ENCODE peak calls at places on chromosomes 6 and 20, in four cellular contexts. T is SK-N-SH, W is fibroblast of pulmonary artery, U is neural progenitor cell. V is an unnamed sample.

GRCh38 chr6:170164271-170164900 is 126.5 kb downstream of the DLL1 start:
- DNase-seq in T (no peak), U (no peak), W (no peak), V (no peak)

GRCh38 chr20:31923388-31924271 is 28.2 kb downstream of the PDRG1 start:
- DNase-seq in T (peak), U (peak), W (peak), V (no peak)

GRCh38 chr20:57548177-57549058 is 12.5 kb upstream of the PCK1 start:
- DNase-seq in U (no peak), T (no peak), W (no peak), V (no peak)

GRCh38 chr20:59163641-59164530 is at the start of gene ZNF831:
- DNase-seq in W (no peak), T (no peak), U (no peak), V (no peak)

GRCh38 chr6:4909063-4909645 is 94.7 kb downstream of the RPP40 start:
- DNase-seq in T (no peak), U (no peak), W (no peak), V (no peak)

GRCh38 chr20:50982372-50982771 is 23.8 kb downstream of the MOCS3 start:
- DNase-seq in U (no peak), T (no peak), W (peak), V (peak)

GRCh38 chr6:57432162-57432561 is 114.7 kb downstream of the PRIM2 start:
- DNase-seq in W (peak), U (no peak), T (no peak), V (peak)

GRCh38 chr20:9392892-9393857 is 121.2 kb upstream of the LAMP5 start:
- DNase-seq in T (peak), U (peak), W (peak), V (peak)

GRCh38 chr20:36827541-36828279 is 48.2 kb upstream of the TLDC2 start:
- DNase-seq in T (no peak), W (no peak), U (no peak), V (no peak)

GRCh38 chr6:75210885-75211739 is 5.3 kb upstream of the COL12A1 start:
- DNase-seq in U (peak), W (peak), T (peak), V (peak)

GRCh38 chr6:52994789-52995078 is 350 bp downstream of the GSTA4 start:
- DNase-seq in T (peak), W (peak), U (no peak), V (no peak)

GRCh38 chr6:25927721-25928359 is 2.7 kb downstream of the SLC17A2 start:
- DNase-seq in T (no peak), W (peak), U (no peak), V (peak)

GRCh38 chr20:36591854-36592641 is 13.5 kb upstream of the RAB5IF start:
- DNase-seq in T (peak), W (peak), U (peak), V (peak)

GRCh38 chr6:170295519-170296422 is 4.9 kb upstream of the DLL1 start:
- DNase-seq in U (peak), W (no peak), T (peak), V (no peak)

GRCh38 chr20:62376112-62377063 is 9.3 kb upstream of the LAMA5 start:
- DNase-seq in U (peak), T (no peak), W (peak), V (peak)

GRCh38 chr6:122749451-122750050 is 30.0 kb upstream of the FABP7 start:
- DNase-seq in U (no peak), T (no peak), W (no peak), V (no peak)

GRCh38 chr6:340991-341827 is 48.9 kb downstream of the DUSP22 start:
- DNase-seq in U (no peak), T (no peak), W (no peak), V (no peak)

GRCh38 chr20:61127311-61128044 is 124.6 kb upstream of the CDH4 start:
- DNase-seq in U (no peak), W (peak), T (no peak), V (peak)

GRCh38 chr6:99350573-99350972 is 1.1 kb upstream of the FAXC start:
- DNase-seq in T (no peak), U (peak), W (no peak), V (no peak)

GRCh38 chr6:2911171-2911570 is 8.1 kb upstream of the SERPINB9 start:
- DNase-seq in U (no peak), W (no peak), T (no peak), V (no peak)

GRCh38 chr20:53829086-53829703 is 235.6 kb upstream of the ZNF217 start:
- DNase-seq in W (peak), T (no peak), U (no peak), V (peak)

GRCh38 chr20:32191873-32192272 is 15.7 kb downstream of the PLAGL2 start:
- DNase-seq in W (peak), T (no peak), U (no peak), V (no peak)

GRCh38 chr20:43564993-43565757 is 6.3 kb downstream of the SGK2 start:
- DNase-seq in W (no peak), U (no peak), T (no peak), V (no peak)

GRCh38 chr20:10761232-10761631 is 87.4 kb upstream of the JAG1 start:
- DNase-seq in W (peak), T (no peak), U (no peak), V (peak)

GRCh38 chr6:21188505-21189223 is 404.9 kb upstream of the SOX4 start:
- DNase-seq in T (no peak), U (no peak), W (no peak), V (no peak)

GRCh38 chr6:150409576-150410066 is 40.8 kb downstream of the IYD start:
- DNase-seq in T (no peak), W (peak), U (no peak), V (no peak)

GRCh38 chr6:83047065-83047754 is 18.4 kb downstream of the UBE3D start:
- DNase-seq in T (no peak), U (peak), W (no peak), V (no peak)

GRCh38 chr6:149473080-149474052 is 11.4 kb downstream of the ZC3H12D start:
- DNase-seq in U (peak), W (no peak), T (no peak), V (no peak)

GRCh38 chr6:148251286-148251685 is 91.4 kb upstream of the SASH1 start:
- DNase-seq in U (peak), W (peak), T (no peak), V (peak)
- TF ChIP-seq CTCF in U (peak), W (peak), T (peak), V (peak)

GRCh38 chr6:146026873-146027272 is 2.0 kb upstream of the GRM1 start:
- DNase-seq in U (no peak), T (no peak), W (no peak), V (no peak)

GRCh38 chr6:146027586-146028249 is 1.1 kb upstream of the GRM1 start:
- DNase-seq in W (peak), U (peak), T (peak), V (no peak)

GRCh38 chr6:146028835-146029572 is at the start of gene GRM1:
- DNase-seq in W (no peak), T (peak), U (peak), V (no peak)

GRCh38 chr6:146029573-146030184 is 817 bp downstream of the GRM1 start:
- DNase-seq in W (no peak), U (no peak), T (peak), V (no peak)

GRCh38 chr6:146028250-146028789 is 542 bp upstream of the GRM1 start:
- DNase-seq in W (peak), U (peak), T (peak), V (peak)
- H3K4me3 ChIP-seq in W (peak), U (peak), T (no peak), V (peak)

GRCh38 chr6:15904651-15905376 is 224.1 kb upstream of the MYLIP start:
- DNase-seq in T (no peak), W (no peak), U (no peak), V (no peak)

GRCh38 chr6:15898693-15899092 is 230.2 kb upstream of the MYLIP start:
- DNase-seq in W (no peak), T (no peak), U (no peak), V (no peak)

GRCh38 chr6:15905488-15906392 is 223.1 kb upstream of the MYLIP start:
- DNase-seq in U (no peak), T (no peak), W (peak), V (no peak)

GRCh38 chr6:15897063-15897934 is 231.6 kb upstream of the MYLIP start:
- DNase-seq in U (no peak), W (peak), T (no peak), V (peak)

DNA sequence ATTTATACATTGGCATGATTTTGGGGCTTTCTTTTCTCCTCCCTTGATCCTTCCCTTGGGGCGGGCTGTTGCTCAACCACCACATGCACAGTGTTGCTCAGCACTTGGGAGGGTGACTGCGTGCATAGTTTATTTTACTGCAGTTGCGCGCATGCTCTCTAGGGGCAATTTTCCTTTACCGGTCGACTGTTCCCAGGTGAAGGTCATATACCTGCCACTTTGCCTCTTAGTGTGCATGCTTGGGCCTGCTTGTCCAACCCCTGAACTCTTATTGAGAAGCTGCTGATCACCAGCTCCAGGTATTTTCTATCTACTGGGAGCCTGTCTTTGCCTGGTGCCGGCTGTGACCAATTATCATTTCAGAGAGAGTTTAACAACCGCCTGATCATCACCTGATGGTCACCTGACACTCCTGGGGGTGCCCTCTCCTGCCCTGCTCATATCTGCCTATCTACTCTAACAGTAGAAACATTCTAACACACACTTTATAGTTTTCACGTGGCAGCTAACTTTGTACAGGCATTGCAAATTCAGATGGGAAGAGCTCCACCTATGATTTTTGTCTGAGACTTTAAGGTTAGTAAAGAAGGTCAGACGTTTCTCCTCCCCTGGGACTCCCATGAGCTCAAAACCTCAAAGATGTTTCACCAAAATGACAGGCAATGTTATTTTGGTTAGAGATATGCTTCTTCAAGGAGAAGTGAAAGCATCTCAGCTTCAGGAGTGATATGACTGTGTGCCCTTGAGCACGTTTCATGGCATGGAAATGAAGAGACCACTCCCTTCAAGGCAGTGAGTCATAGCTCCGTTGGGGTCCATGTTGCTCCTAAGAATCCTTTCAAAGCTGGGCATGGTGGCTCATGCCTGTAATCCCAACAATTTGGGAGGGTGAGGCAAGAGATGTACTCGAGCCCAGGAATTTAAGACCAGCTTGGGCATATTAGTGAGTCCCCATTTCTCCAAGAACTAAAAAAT is 227.5 kb upstream of the MYLIP start:
- DNase-seq in U (no peak), T (no peak), W (no peak), V (no peak)
- TF ChIP-seq CTCF in U (no peak), T (no peak), W (no peak), V (no peak)

GRCh38 chr6:43774776-43775583 is 5.0 kb downstream of the VEGFA start:
- DNase-seq in T (peak), U (peak), W (peak), V (peak)
- H3K4me3 ChIP-seq in T (peak), U (peak), W (peak), V (peak)

GRCh38 chr6:85677243-85677956 is 34.7 kb upstream of the SYNCRIP start:
- DNase-seq in W (peak), U (no peak), T (no peak), V (peak)
- TF ChIP-seq CTCF in W (peak), U (peak), T (peak), V (no peak)

GRCh38 chr20:23034721-23035671 is at the start of gene SSTR4:
- DNase-seq in U (peak), T (no peak), W (no peak), V (no peak)
- H3K4me3 ChIP-seq in U (peak), T (no peak), W (no peak), V (no peak)

GRCh38 chr6:39016831-39017230 is 31.8 kb upstream of the GLP1R start:
- DNase-seq in T (no peak), W (no peak), U (no peak), V (no peak)

GRCh38 chr6:39021041-39021440 is 27.5 kb upstream of the GLP1R start:
- DNase-seq in U (no peak), W (no peak), T (no peak), V (no peak)

GRCh38 chr6:39017481-39017880 is 31.1 kb upstream of the GLP1R start:
- DNase-seq in T (no peak), U (no peak), W (no peak), V (no peak)

GRCh38 chr6:39020136-39020535 is 28.4 kb upstream of the GLP1R start:
- DNase-seq in T (no peak), W (no peak), U (no peak), V (no peak)

DNA sequence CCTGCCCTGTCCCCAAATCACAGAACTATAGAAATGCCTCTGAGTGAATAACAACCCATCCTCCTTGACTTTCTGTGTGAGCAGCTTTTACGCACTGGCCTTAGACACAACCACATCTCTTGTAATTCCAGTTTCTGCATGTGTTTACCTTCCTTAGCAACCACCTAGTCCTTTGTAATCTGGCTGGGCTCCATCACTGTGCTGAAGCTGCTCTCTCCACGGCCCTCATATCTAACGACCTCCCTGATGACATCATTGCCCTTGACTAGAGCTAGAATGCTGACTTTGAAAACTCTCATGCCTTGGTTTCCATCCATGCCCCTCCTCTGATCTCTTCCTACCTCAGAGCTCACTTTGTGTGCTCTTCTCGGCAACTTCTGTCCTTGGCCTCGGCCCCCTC is 30.5 kb upstream of the GLP1R start:
- DNase-seq in U (no peak), T (no peak), W (no peak), V (no peak)
- TF ChIP-seq CTCF in U (no peak), T (no peak), W (no peak), V (no peak)